ENCODE peak calls at places on chromosomes 7 and 10, in five cellular contexts. N, B, H, Z and G are unnamed samples.

GRCh38 chr10:79176052-79176501 is 107.3 kb downstream of the ZMIZ1 start:
- DNase-seq in N (no peak), B (no peak), H (no peak), Z (no peak), G (no peak)

GRCh38 chr7:116953372-116953726 is at the start of gene ST7:
- DNase-seq in N (peak; percentile 14), B (peak; percentile 65), H (peak; percentile 83), Z (no peak), G (peak; percentile 30)

GRCh38 chr7:15853832-15854470 is 167.5 kb upstream of the MEOX2 start:
- DNase-seq in N (no peak), B (no peak), H (no peak), Z (no peak), G (no peak)

GRCh38 chr7:141915565-141915964 is 634 bp upstream of the OR9A4 start:
- DNase-seq in N (no peak), B (no peak), H (no peak), Z (no peak), G (no peak)

GRCh38 chr7:8261711-8262695 is at the start of gene ICA1:
- DNase-seq in N (no peak), B (peak; percentile 75), H (peak; percentile 69), Z (no peak), G (no peak)

GRCh38 chr10:33073641-33074410 is 115.8 kb upstream of the ITGB1 start:
- DNase-seq in N (no peak), B (no peak), H (no peak), Z (no peak), G (no peak)

GRCh38 chr10:97821308-97822038 is 28.2 kb upstream of the GOLGA7B start:
- DNase-seq in N (no peak), B (no peak), H (no peak), Z (no peak), G (no peak)

GRCh38 chr7:103299660-103300059 is 2.4 kb downstream of the PMPCB start:
- DNase-seq in N (no peak), B (no peak), H (no peak), Z (no peak), G (no peak)

GRCh38 chr7:2705371-2706096 is 17.5 kb downstream of the AMZ1 start:
- DNase-seq in N (no peak), B (no peak), H (no peak), Z (no peak), G (no peak)

GRCh38 chr10:88944813-88945212 is 7.8 kb downstream of the ACTA2 start:
- DNase-seq in N (no peak), B (no peak), H (no peak), Z (no peak), G (no peak)

GRCh38 chr7:158811461-158811860 is 17.8 kb downstream of the ESYT2 start:
- DNase-seq in N (no peak), B (no peak), H (no peak), Z (no peak), G (no peak)

GRCh38 chr7:76352193-76352592 is 6.6 kb downstream of the YWHAG start:
- DNase-seq in N (no peak), B (no peak), H (peak; percentile 36), Z (no peak), G (no peak)

GRCh38 chr7:109259151-109259550 is 689.5 kb downstream of the DNAJB9 start:
- DNase-seq in N (no peak), B (no peak), H (no peak), Z (no peak), G (no peak)

GRCh38 chr10:84194424-84195043 is at the start of gene CDHR1:
- DNase-seq in N (no peak), B (no peak), H (peak; percentile 60), Z (no peak), G (no peak)

GRCh38 chr10:84196083-84196482 is 1.7 kb downstream of the CDHR1 start:
- DNase-seq in N (no peak), B (no peak), H (peak; percentile 9), Z (no peak), G (no peak)

GRCh38 chr10:84195044-84195830 is 900 bp downstream of the CDHR1 start:
- DNase-seq in N (no peak), B (no peak), H (peak; percentile 38), Z (no peak), G (no peak)

GRCh38 chr10:84193327-84193726 is 1.0 kb upstream of the CDHR1 start:
- DNase-seq in N (no peak), B (no peak), H (peak; percentile 36), Z (no peak), G (no peak)

DNA sequence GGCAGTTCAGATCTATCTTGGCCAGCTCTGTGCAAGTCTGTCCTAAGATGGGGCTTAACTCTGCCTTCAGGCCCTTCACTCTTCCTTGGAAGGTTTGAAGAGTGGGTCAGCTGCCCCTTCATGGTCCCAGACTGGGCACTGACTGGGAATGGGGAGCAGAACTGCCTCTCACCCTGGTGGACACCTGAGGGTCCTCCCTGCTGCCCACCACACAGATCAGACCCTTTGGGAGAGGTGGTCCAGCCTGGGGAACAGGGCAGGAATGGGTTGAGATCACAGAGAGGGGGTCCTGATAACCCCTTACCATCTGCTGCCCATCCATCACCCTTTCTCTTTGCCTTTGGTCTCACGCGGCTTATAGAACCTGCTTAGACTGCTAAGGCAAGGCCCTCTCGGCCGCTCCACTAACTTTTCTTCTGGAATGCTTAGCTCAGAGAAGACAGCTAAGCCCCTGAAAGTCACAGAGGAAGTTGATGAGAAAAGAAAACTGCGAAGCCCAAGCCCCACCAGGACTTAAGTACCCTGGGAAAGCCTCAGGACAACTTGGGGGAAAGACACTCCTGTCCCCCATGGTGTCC is 402 bp upstream of the CDHR1 start:
- DNase-seq in N (no peak), B (no peak), H (peak; percentile 33), Z (no peak), G (no peak)
- H3K4me3 ChIP-seq in N (peak overlapping the region; percentile 16), B (peak overlapping the region; percentile 36), H (peak overlapping the region; percentile 57), Z (peak overlapping the region; percentile 51), G (peak overlapping the region; percentile 42)

GRCh38 chr7:155205368-155206285 is 92.1 kb upstream of the INSIG1 start:
- DNase-seq in N (peak; percentile 98), B (peak; percentile 76), H (peak; percentile 95), Z (no peak), G (peak; percentile 83)

GRCh38 chr7:155204744-155205367 is 92.8 kb upstream of the INSIG1 start:
- DNase-seq in N (no peak), B (peak; percentile 34), H (peak; percentile 64), Z (no peak), G (no peak)

GRCh38 chr7:155207335-155208002 is 90.2 kb upstream of the INSIG1 start:
- DNase-seq in N (no peak), B (no peak), H (no peak), Z (no peak), G (no peak)

GRCh38 chr7:155203882-155204691 is 93.6 kb upstream of the INSIG1 start:
- DNase-seq in N (no peak), B (no peak), H (peak; percentile 62), Z (no peak), G (no peak)

GRCh38 chr7:155206286-155207020 is 91.2 kb upstream of the INSIG1 start:
- DNase-seq in N (peak; percentile 26), B (peak; percentile 48), H (peak; percentile 83), Z (no peak), G (peak; percentile 58)
- H3K4me3 ChIP-seq in N (no peak overlapping the region), B (peak overlapping the region; percentile 51), H (peak overlapping the region; percentile 44), Z (peak overlapping the region; percentile 47), G (peak overlapping the region; percentile 53)

GRCh38 chr7:22123139-22123538 is 177.4 kb upstream of the CDCA7L start:
- DNase-seq in N (no peak), B (no peak), H (no peak), Z (no peak), G (no peak)
- H3K4me3 ChIP-seq in N (no peak overlapping the region), B (no peak overlapping the region), H (no peak overlapping the region), Z (no peak overlapping the region), G (no peak overlapping the region)

DNA sequence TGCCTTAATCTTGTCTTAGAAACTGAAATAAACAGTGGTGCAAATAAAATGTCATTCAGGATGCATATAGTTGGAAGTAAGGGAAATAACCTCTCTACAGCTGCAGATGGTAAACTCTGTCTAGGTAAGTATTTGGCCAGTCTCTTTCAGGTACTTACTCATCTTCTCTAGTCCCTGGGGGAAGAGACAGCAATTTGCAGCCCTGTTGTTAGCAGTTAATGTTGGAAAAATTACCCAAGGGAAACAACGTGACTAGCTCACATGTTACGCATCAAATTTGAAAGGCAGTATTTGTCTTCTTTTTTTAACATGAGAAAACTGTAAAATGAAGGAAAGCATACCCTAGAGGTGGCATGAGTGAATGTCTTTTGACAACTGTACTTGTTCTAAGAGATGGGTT is 3.2 kb upstream of the HUS1 start:
- DNase-seq in N (no peak), B (no peak), H (no peak), Z (no peak), G (no peak)
- H3K4me3 ChIP-seq in N (no peak overlapping the region), B (no peak overlapping the region), H (no peak overlapping the region), Z (no peak overlapping the region), G (no peak overlapping the region)

DNA sequence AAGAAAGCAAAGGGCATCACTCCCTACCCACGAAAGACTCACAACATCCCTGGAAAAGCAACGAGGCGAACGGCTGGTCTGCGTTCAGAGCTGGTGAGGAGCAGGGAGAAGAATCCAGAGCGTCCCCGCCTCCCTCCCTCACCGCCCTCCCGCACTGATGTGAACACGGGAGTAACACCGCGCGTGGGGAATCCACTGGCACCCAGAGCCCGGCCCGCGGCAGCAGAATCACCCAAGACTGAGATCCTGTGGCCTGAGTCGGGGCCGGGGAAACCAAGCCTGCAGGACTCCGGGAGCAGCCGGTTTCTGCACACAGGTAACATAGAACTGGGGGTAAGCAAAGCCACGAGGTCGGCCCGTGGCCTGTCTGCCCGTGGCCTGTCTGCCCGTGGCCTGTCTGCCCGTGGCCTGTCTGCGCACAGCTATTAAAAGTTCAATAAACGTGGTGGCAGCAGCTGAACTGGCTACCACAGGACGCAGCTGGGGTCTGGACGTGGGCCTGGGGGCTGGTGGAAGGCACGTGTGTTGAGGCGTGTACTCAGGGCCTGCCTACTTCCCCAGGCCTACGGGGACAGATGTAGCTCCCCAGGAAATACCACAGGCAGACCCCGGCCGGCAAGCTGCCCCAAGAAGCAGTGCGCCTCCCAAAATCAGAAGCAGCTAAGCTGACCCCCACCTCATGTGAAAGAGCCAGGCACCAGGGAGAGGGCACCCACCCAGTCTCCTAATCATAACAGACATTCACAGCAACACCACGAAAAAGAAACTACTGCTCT is 23.0 kb downstream of the DIP2C start:
- DNase-seq in N (no peak), B (no peak), H (no peak), Z (no peak), G (no peak)
- H3K4me3 ChIP-seq in N (no peak overlapping the region), B (peak overlapping the region; percentile 26), H (peak overlapping the region; percentile 43), Z (peak overlapping the region; percentile 46), G (no peak overlapping the region)

DNA sequence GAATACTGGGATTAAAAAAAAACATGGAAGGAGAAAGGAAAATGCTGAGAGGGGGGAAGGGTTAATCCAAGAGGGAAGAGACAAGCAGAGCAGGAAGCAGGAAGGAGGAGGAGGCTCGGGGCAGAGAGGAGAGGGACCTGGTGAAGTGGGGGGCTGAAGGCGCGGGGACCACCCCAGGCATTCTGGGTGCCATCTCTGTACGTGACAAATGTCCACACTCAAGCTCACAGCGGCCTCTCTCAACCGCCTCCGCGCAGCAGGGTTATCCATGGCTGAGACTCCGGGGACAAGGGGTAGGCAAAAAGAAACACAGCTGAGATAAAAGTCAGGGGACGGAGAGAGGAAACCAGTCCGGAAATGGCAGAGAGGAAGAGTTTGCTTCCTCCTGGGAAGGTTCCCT is 33.9 kb downstream of the EN2 start:
- DNase-seq in N (no peak), B (no peak), H (no peak), Z (no peak), G (no peak)
- H3K4me3 ChIP-seq in N (no peak overlapping the region), B (no peak overlapping the region), H (no peak overlapping the region), Z (no peak overlapping the region), G (no peak overlapping the region)